ENCODE peak calls at places on chromosomes 13 and 19, in five cellular contexts. E is aorta; V is CD8-positive, alpha-beta memory T cell; R is effector CD4-positive, alpha-beta T cell; Y is fibroblast of the conjunctiva. Z is an unnamed sample.

GRCh38 chr13:65300220-65300619 is 1929.9 kb downstream of the PCDH9 start:
- DNase-seq in V (no peak), Y (no peak), R (no peak), E (no peak), Z (no peak)

GRCh38 chr13:37984357-37984756 is 114.8 kb upstream of the TRPC4 start:
- DNase-seq in Y (no peak), R (no peak), E (no peak), V (no peak), Z (no peak)

GRCh38 chr19:10625003-10625761 is at the start of gene SLC44A2:
- DNase-seq in Y (peak), E (peak), V (no peak), R (no peak), Z (no peak)

GRCh38 chr19:3507371-3508120 is 1.4 kb downstream of the FZR1 start:
- DNase-seq in V (no peak), E (no peak), R (peak), Y (no peak), Z (peak)

GRCh38 chr19:14413765-14414171 is 5.4 kb downstream of the DDX39A start:
- DNase-seq in Y (no peak), V (no peak), R (no peak), E (no peak), Z (no peak)

GRCh38 chr13:113936566-113936965 is 37.3 kb downstream of the C13orf46 start:
- DNase-seq in V (no peak), Y (no peak), R (no peak), E (no peak), Z (peak)

GRCh38 chr19:3186377-3186688 is 603 bp downstream of the NCLN start:
- DNase-seq in E (no peak), R (no peak), Y (no peak), V (no peak), Z (no peak)

GRCh38 chr19:51547397-51548212 is 16.1 kb upstream of the SIGLEC6 start:
- DNase-seq in Y (no peak), R (no peak), V (no peak), E (no peak), Z (no peak)

GRCh38 chr13:25980255-25980654 is 71.6 kb downstream of the SHISA2 start:
- DNase-seq in V (no peak), E (no peak), R (no peak), Y (no peak), Z (no peak)

GRCh38 chr13:44292545-44292944 is 81.1 kb upstream of the SERP2 start:
- DNase-seq in E (no peak), V (no peak), Y (no peak), R (no peak), Z (no peak)

GRCh38 chr13:40069173-40070044 is 413.9 kb downstream of the COG6 start:
- DNase-seq in Y (peak), R (peak), V (peak), E (peak), Z (peak)

GRCh38 chr13:47726394-47726793 is 274.7 kb downstream of the SUCLA2 start:
- DNase-seq in R (no peak), E (no peak), Y (no peak), V (no peak), Z (no peak)

GRCh38 chr19:45358213-45358792 is 12.1 kb downstream of the ERCC2 start:
- DNase-seq in R (no peak), V (no peak), E (no peak), Y (no peak), Z (no peak)

GRCh38 chr13:63436288-63436687 is 2020.6 kb upstream of the PCDH20 start:
- DNase-seq in V (no peak), Y (peak), R (no peak), E (no peak), Z (no peak)

GRCh38 chr13:28601581-28601980 is 57.3 kb upstream of the POMP start:
- DNase-seq in Y (no peak), R (no peak), V (no peak), E (no peak), Z (no peak)

GRCh38 chr19:38321646-38322323 is 2.1 kb downstream of the KCNK6 start:
- DNase-seq in E (peak), R (no peak), V (no peak), Y (no peak), Z (no peak)

GRCh38 chr19:36140289-36141038 is 598 bp downstream of the CAPNS1 start:
- DNase-seq in R (no peak), V (peak), Y (no peak), E (peak), Z (no peak)

GRCh38 chr19:15015946-15016542 is 33.2 kb upstream of the CASP14 start:
- DNase-seq in R (no peak), V (no peak), E (no peak), Y (no peak), Z (no peak)

GRCh38 chr19:2291185-2291751 is 9.3 kb upstream of the PEAK3 start:
- DNase-seq in E (peak), V (no peak), R (no peak), Y (no peak), Z (no peak)

GRCh38 chr19:31781542-31781941 is 432.3 kb upstream of the TSHZ3 start:
- DNase-seq in E (no peak), R (no peak), Y (no peak), V (no peak), Z (no peak)

GRCh38 chr19:55440411-55441105 is 2.5 kb downstream of the SHISA7 start:
- DNase-seq in E (no peak), R (no peak), V (no peak), Y (no peak), Z (no peak)

GRCh38 chr13:74132152-74132767 is 1.9 kb downstream of the KLF12 start:
- DNase-seq in R (peak), Y (no peak), E (no peak), V (peak), Z (peak)